ENCODE peak calls at places on chromosome 21, in five cellular contexts. Q is GM12878, F is SK-N-SH, E is H1, G is K562. L is an unnamed sample. For H3K36me3, the result is how much of the 10 kb centered on the place peaks cover.

GRCh38 chr21:33259428-33259827 is 6.7 kb upstream of the IL10RB start:
- DNase-seq in Q (no peak), F (no peak), E (no peak), G (no peak), L (no peak)

GRCh38 chr21:39564200-39564599 is 48.5 kb upstream of the B3GALT5 start:
- DNase-seq in Q (no peak), F (peak), E (no peak), G (no peak), L (no peak)

GRCh38 chr21:39667353-39667891 is 54.7 kb downstream of the B3GALT5 start:
- DNase-seq in Q (no peak), F (no peak), E (no peak), G (no peak), L (no peak)

GRCh38 chr21:28324690-28325089 is 668.0 kb downstream of the LTN1 start:
- DNase-seq in Q (no peak), F (no peak), E (no peak), G (no peak), L (no peak)

GRCh38 chr21:39020751-39021474 is 162.3 kb downstream of the PSMG1 start:
- DNase-seq in Q (no peak), F (no peak), E (no peak), G (no peak), L (peak)

GRCh38 chr21:45289655-45290515 is 2.2 kb upstream of the POFUT2 start:
- DNase-seq in Q (no peak), F (peak), E (peak), G (no peak), L (no peak)

GRCh38 chr21:21226472-21226871 is 228.3 kb downstream of the NCAM2 start:
- DNase-seq in Q (no peak), F (no peak), E (no peak), G (no peak), L (no peak)

GRCh38 chr21:25997788-25998611 is 172.6 kb downstream of the APP start:
- DNase-seq in Q (no peak), F (no peak), E (no peak), G (no peak), L (peak)

GRCh38 chr21:27550258-27550657 is 583.4 kb upstream of the ADAMTS5 start:
- DNase-seq in Q (no peak), F (no peak), E (no peak), G (no peak), L (no peak)

GRCh38 chr21:44402323-44403105 is 49.1 kb downstream of the TRPM2 start:
- DNase-seq in Q (no peak), F (peak), E (no peak), G (no peak), L (no peak)

GRCh38 chr21:33993286-33994231 is 78.0 kb upstream of the ATP5PO start:
- DNase-seq in Q (no peak), F (no peak), E (no peak), G (no peak), L (no peak)

GRCh38 chr21:35475006-35475405 is 425.9 kb upstream of the RUNX1 start:
- DNase-seq in Q (no peak), F (no peak), E (no peak), G (no peak), L (no peak)

GRCh38 chr21:43965911-43966585 is 46.1 kb upstream of the TRAPPC10 start:
- DNase-seq in Q (no peak), F (no peak), E (no peak), G (no peak), L (no peak)

GRCh38 chr21:25508364-25508763 is 98.9 kb downstream of the MRPL39 start:
- DNase-seq in Q (no peak), F (peak), E (no peak), G (no peak), L (no peak)

GRCh38 chr21:32807717-32808380 is 36.3 kb upstream of the PAXBP1 start:
- DNase-seq in Q (no peak), F (no peak), E (no peak), G (no peak), L (no peak)

GRCh38 chr21:29947119-29947518 is 7.3 kb upstream of the GRIK1 start:
- DNase-seq in Q (no peak), F (no peak), E (no peak), G (no peak), L (no peak)

GRCh38 chr21:41170442-41170841 is 2.5 kb downstream of the BACE2 start:
- DNase-seq in Q (no peak), F (peak), E (peak), G (peak), L (peak)

GRCh38 chr21:29342394-29342957 is 43.8 kb downstream of the BACH1 start:
- DNase-seq in Q (peak), F (peak), E (no peak), G (no peak), L (no peak)

GRCh38 chr21:17911628-17912027 is 92.5 kb upstream of the C21orf91 start:
- DNase-seq in Q (no peak), F (no peak), E (no peak), G (no peak), L (no peak)

DNA sequence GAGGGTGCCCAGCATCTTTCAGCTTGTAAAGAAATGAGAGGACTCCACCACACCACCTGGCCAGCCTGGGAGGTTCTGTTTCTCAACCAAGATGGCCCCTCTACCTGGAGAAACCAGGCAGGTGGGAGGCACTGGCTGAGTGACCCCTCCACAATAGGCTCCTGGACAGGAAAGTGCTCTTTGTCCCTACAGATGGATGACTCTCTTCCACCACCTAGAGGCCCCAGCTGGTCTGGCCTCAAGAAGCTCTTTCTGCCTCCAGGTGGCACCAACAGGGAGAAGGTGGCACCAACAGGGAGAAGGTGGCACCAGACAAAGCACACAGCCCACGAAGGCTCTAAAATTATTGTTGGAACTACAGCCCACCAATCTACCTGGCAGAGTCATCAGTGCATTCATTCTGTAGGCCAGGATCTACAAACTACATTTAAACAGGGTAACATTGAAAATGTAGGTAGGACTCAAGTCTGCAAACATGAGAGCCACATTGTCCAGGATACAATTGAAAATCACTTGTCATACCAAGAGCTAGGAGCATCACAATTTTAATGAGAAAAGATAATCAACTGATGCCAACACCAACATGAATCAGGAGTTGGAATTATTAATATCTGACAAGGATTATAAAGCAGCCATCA is 14.4 kb downstream of the TMPRSS3 start:
- DNase-seq in Q (no peak), F (no peak), E (no peak), G (no peak), L (peak)
- TF ChIP-seq TAF1 in Q (no peak), F (no peak), E (no peak), G (no peak), L (no peak)

DNA sequence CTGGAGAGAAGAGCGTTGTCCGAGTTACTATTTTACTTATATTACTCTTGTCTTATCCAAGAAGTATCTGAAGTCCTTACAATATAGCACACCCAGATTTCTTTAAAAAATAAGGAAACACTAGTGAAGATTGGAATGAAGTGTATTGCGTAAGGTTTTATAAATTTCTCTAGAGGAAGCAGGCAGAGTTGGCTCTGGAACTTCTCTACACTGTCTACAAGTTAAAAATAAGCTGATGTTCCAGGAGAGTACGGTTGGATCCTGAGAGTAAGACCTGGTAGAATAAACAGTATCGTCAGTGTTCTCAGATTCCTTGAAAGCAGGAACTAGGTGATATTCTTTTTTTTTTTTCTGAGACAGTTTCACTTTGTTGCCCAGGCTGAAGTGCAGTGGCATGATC is 107.8 kb downstream of the USP25 start:
- DNase-seq in Q (no peak), F (no peak), E (no peak), G (no peak), L (no peak)
- H3K36me3 ChIP-seq in Q (under half), F (under half), E (under half), G (under half), L (under half)

DNA sequence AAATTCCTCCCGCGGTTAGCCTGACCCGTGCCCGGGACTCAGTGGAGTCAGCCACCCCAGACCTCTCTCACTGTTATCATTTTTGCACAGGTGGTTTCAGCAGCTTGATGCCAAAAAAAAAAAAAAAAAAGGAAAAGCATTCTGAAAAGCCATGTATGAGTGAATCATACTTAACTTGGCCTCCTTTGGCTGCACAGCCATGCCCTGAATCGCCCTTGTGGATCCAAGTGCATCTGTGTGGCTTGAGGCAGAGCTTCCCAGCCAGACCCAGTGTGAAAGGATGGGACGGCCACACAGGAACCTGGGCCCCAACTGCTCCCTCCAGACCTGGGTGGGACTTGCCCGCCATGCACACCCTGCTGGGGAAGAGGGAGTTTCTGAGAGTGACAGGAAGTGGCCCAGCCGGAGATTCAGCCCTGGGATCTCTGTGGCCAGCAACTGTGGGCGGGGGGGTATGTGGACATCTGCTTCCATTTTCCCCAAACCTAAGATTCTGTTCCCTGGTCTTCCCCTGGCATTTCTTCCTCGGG is 8.6 kb downstream of the YBEY start:
- DNase-seq in Q (no peak), F (peak), E (no peak), G (peak), L (no peak)
- TF ChIP-seq TAF1 in Q (no peak), F (no peak), E (no peak), G (no peak), L (no peak)

GRCh38 chr21:36708512-36709029 is 9.7 kb downstream of the SIM2 start:
- DNase-seq in Q (no peak), F (no peak), E (no peak), G (no peak), L (no peak)
- H3K36me3 ChIP-seq in Q (under half), F (under half), E (under half), G (under half), L (under half)

GRCh38 chr21:14673649-14674048 is 127.5 kb upstream of the SAMSN1 start:
- DNase-seq in Q (no peak), F (no peak), E (no peak), G (peak), L (no peak)

GRCh38 chr21:14677639-14678179 is 131.6 kb upstream of the SAMSN1 start:
- DNase-seq in Q (no peak), F (no peak), E (no peak), G (peak), L (no peak)

GRCh38 chr21:14678987-14679574 is 133.0 kb upstream of the SAMSN1 start:
- DNase-seq in Q (no peak), F (no peak), E (no peak), G (no peak), L (no peak)

GRCh38 chr21:14677023-14677422 is 130.9 kb upstream of the SAMSN1 start:
- DNase-seq in Q (no peak), F (no peak), E (no peak), G (no peak), L (no peak)

DNA sequence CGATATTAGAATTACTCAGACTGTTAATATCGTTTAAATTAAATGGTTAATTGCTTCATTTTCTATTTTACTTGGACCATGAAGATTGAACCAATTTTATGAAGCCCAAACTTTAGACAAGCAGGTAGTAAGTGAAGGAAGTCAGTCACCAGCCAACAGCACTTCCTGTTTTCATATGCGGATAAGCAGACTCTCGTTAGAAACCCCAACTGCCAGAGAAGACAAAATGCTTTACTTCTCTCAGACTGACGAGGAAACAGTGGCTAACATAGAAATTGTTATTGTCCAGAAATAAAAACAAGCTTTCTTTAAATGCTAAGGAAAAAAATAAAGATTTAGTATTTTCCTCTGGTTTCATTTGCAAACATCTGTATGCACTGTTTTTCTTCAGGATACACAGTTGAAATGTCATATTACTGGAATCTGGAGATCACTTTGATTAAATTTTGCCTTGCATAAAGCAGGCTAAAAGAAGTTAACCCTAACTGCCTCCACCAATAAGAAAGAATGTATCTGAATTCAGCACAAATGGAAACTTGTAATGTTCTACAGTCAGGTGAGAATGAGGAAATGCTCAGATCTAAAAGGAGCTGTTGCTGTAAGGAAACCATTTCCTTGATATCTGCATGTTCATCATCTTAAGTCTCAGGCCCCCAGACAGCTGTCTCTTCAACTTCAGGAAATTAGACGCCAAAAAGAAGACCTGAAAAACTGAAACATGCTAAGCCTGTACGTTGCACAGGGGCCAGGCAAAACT is 129.8 kb upstream of the SAMSN1 start:
- DNase-seq in Q (peak), F (no peak), E (no peak), G (no peak), L (no peak)
- TF ChIP-seq TAF1 in Q (no peak), F (no peak), E (no peak), G (no peak), L (no peak)

GRCh38 chr21:37182222-37182621 is 84.9 kb downstream of the VPS26C start:
- DNase-seq in Q (no peak), F (no peak), E (no peak), G (no peak), L (no peak)
- H3K36me3 ChIP-seq in Q (under half), F (half or more), E (under half), G (half or more), L (under half)